ENCODE peak calls at places on chromosomes 11 and 22, in seven cellular contexts. J is Peyer's patch, S is T1000, N is KG1, F is NCI-H774, H is NCI-H2171 treated with DMSO at 0.1 percent for 48 hours, C is NCI-H69. K is an unnamed sample.

GRCh38 chr11:94762208-94762607 is 5.9 kb upstream of the AMOTL1 start:
- DNase-seq in J (no peak), S (no peak), N (peak), F (no peak), H (no peak), C (peak), K (no peak)

GRCh38 chr22:21589415-21589814 is 21.9 kb downstream of the UBE2L3 start:
- DNase-seq in J (no peak), S (no peak), N (no peak), F (no peak), H (no peak), C (no peak), K (no peak)

GRCh38 chr11:80955588-80955987 is 1514.8 kb upstream of the TENM4 start:
- DNase-seq in J (no peak), S (no peak), N (no peak), F (no peak), H (no peak), C (no peak), K (no peak)

GRCh38 chr11:45651156-45651555 is 14.3 kb downstream of the CHST1 start:
- DNase-seq in J (no peak), S (no peak), N (no peak), F (no peak), H (no peak), C (no peak), K (no peak)

GRCh38 chr11:20089796-20090653 is 70.2 kb downstream of the DBX1 start:
- DNase-seq in J (no peak), S (no peak), N (no peak), F (peak), H (no peak), C (peak), K (no peak)

GRCh38 chr11:134223066-134223465 is 701 bp downstream of the NCAPD3 start:
- DNase-seq in J (no peak), S (no peak), N (no peak), F (no peak), H (no peak), C (no peak), K (no peak)

GRCh38 chr11:104306862-104307474 is 143.0 kb upstream of the PDGFD start:
- DNase-seq in J (no peak), S (no peak), N (no peak), F (no peak), H (no peak), C (no peak), K (no peak)

GRCh38 chr11:128807909-128808308 is 59.2 kb downstream of the KCNJ1 start:
- DNase-seq in J (no peak), S (no peak), N (no peak), F (no peak), H (no peak), C (no peak), K (no peak)

GRCh38 chr22:49768511-49768910 is 59.2 kb downstream of the BRD1 start:
- DNase-seq in J (no peak), S (no peak), N (no peak), F (no peak), H (no peak), C (no peak), K (no peak)

GRCh38 chr11:82557274-82557673 is 176.4 kb downstream of the FAM181B start:
- DNase-seq in J (peak), S (no peak), N (no peak), F (no peak), H (no peak), C (peak), K (peak)

GRCh38 chr11:74460481-74461154 is 6.7 kb downstream of the KCNE3 start:
- DNase-seq in J (no peak), S (no peak), N (peak), F (no peak), H (no peak), C (no peak), K (no peak)

GRCh38 chr11:62132188-62132587 is 8.4 kb downstream of the INCENP start:
- DNase-seq in J (no peak), S (no peak), N (no peak), F (no peak), H (no peak), C (no peak), K (no peak)

GRCh38 chr11:13942908-13943505 is 19.5 kb upstream of the SPON1 start:
- DNase-seq in J (no peak), S (no peak), N (no peak), F (no peak), H (no peak), C (no peak), K (no peak)

GRCh38 chr11:93444671-93445073 is 98.5 kb downstream of the SMCO4 start:
- DNase-seq in J (no peak), S (no peak), N (no peak), F (peak), H (no peak), C (peak), K (no peak)

GRCh38 chr11:112249871-112250590 is 10.6 kb downstream of the PLET1 start:
- DNase-seq in J (no peak), S (no peak), N (no peak), F (no peak), H (peak), C (peak), K (no peak)

GRCh38 chr11:118996926-118997626 is 862 bp upstream of the CENATAC start:
- DNase-seq in J (peak), S (no peak), N (peak), F (no peak), H (no peak), C (peak), K (peak)

GRCh38 chr11:45927684-45928413 is 5.4 kb downstream of the LARGE2 start:
- DNase-seq in J (peak), S (no peak), N (no peak), F (no peak), H (no peak), C (no peak), K (no peak)

GRCh38 chr22:23283591-23284503 is 103.5 kb downstream of the BCR start:
- DNase-seq in J (no peak), S (no peak), N (no peak), F (no peak), H (no peak), C (no peak), K (no peak)

GRCh38 chr11:1881442-1882264 is 10.0 kb downstream of the PRR33 start:
- DNase-seq in J (peak), S (no peak), N (no peak), F (no peak), H (no peak), C (no peak), K (no peak)

GRCh38 chr11:118050208-118050891 is 26.5 kb upstream of the TMPRSS4 start:
- DNase-seq in J (no peak), S (no peak), N (no peak), F (no peak), H (no peak), C (no peak), K (no peak)

GRCh38 chr11:67118059-67118766 is 850 bp upstream of the KDM2A start:
- DNase-seq in J (peak), S (no peak), N (no peak), F (peak), H (peak), C (peak), K (peak)

GRCh38 chr11:8360086-8360828 is 96.6 kb upstream of the LMO1 start:
- DNase-seq in J (no peak), S (no peak), N (no peak), F (no peak), H (no peak), C (peak), K (no peak)

GRCh38 chr11:131065435-131066295 is 149.4 kb upstream of the SNX19 start:
- DNase-seq in J (no peak), S (no peak), N (no peak), F (no peak), H (no peak), C (no peak), K (no peak)

GRCh38 chr11:86119062-86119461 is 50.2 kb upstream of the PICALM start:
- DNase-seq in J (no peak), S (no peak), N (no peak), F (peak), H (no peak), C (peak), K (no peak)

GRCh38 chr11:130611791-130612251 is 163.4 kb downstream of the ADAMTS15 start:
- DNase-seq in J (no peak), S (no peak), N (no peak), F (no peak), H (no peak), C (no peak), K (no peak)

GRCh38 chr22:50074056-50074455 is 11.2 kb downstream of the MLC1 start:
- DNase-seq in J (no peak), S (no peak), N (no peak), F (no peak), H (no peak), C (no peak), K (no peak)

GRCh38 chr11:66259976-66260375 is 8.5 kb upstream of the RAB1B start:
- DNase-seq in J (no peak), S (no peak), N (no peak), F (no peak), H (peak), C (no peak), K (no peak)

GRCh38 chr11:113248702-113249490 is 65.5 kb upstream of the TTC12 start:
- DNase-seq in J (no peak), S (no peak), N (no peak), F (no peak), H (no peak), C (no peak), K (no peak)

GRCh38 chr22:30561402-30562154 is 12.9 kb downstream of the GAL3ST1 start:
- DNase-seq in J (no peak), S (no peak), N (no peak), F (no peak), H (no peak), C (peak), K (no peak)

GRCh38 chr11:106986261-106986660 is 32.0 kb downstream of the GUCY1A2 start:
- DNase-seq in J (no peak), S (peak), N (no peak), F (no peak), H (no peak), C (peak), K (no peak)

GRCh38 chr11:120124355-120124754 is 13.6 kb downstream of the TRIM29 start:
- DNase-seq in J (no peak), S (no peak), N (no peak), F (no peak), H (no peak), C (no peak), K (no peak)

GRCh38 chr22:39343259-39344045 is 6.3 kb upstream of the SYNGR1 start:
- DNase-seq in J (peak), S (no peak), N (peak), F (peak), H (peak), C (peak), K (no peak)

GRCh38 chr11:35852056-35852455 is 91.8 kb upstream of the LDLRAD3 start:
- DNase-seq in J (no peak), S (no peak), N (no peak), F (no peak), H (peak), C (peak), K (no peak)

GRCh38 chr11:27703453-27703852 is 3.2 kb upstream of the BDNF start:
- DNase-seq in J (no peak), S (no peak), N (no peak), F (no peak), H (no peak), C (peak), K (no peak)

GRCh38 chr11:65355013-65355775 is 643 bp downstream of the TIGD3 start:
- DNase-seq in J (peak), S (no peak), N (peak), F (peak), H (peak), C (peak), K (peak)

GRCh38 chr22:45770506-45770905 is 98.9 kb downstream of the ATXN10 start:
- DNase-seq in J (no peak), S (no peak), N (no peak), F (no peak), H (no peak), C (no peak), K (no peak)

GRCh38 chr11:45922425-45923082 is at the start of gene LARGE2:
- DNase-seq in J (peak), S (no peak), N (no peak), F (peak), H (peak), C (peak), K (no peak)

K was measured in GM19239.